ENCODE peak calls at places on chromosome 7, in ten cellular contexts. T is adrenal gland, R is mucosa of descending colon, A is PC-3, N is tibial artery, Y is heart left ventricle, P is sigmoid colon, Q is HCT116, V is tibial nerve, B is spleen. X is an unnamed sample. For H3K36me3, the result is how much of the 10 kb centered on the place peaks cover.

GRCh38 chr7:15685358-15686181 is 913 bp downstream of the MEOX2 start:
- DNase-seq in T (no peak), R (peak), A (no peak), N (peak), Y (peak), P (peak), Q (no peak), V (peak), B (no peak), X (peak)

GRCh38 chr7:21911341-21911875 is 34.3 kb downstream of the CDCA7L start:
- DNase-seq in T (no peak), R (no peak), A (peak), N (no peak), Y (no peak), P (no peak), Q (no peak), V (no peak), B (no peak), X (peak)

GRCh38 chr7:20199015-20199737 is 18.0 kb downstream of the MACC1 start:
- DNase-seq in T (peak), R (peak), A (peak), N (peak), Y (no peak), P (no peak), Q (peak), V (peak), B (peak), X (no peak)

GRCh38 chr7:68309806-68310205 is 1288.5 kb upstream of the AUTS2 start:
- DNase-seq in T (no peak), R (no peak), A (no peak), N (no peak), Y (no peak), P (no peak), Q (no peak), V (no peak), B (no peak), X (no peak)

GRCh38 chr7:107560898-107561516 is 2.7 kb downstream of the COG5 start:
- DNase-seq in T (no peak), R (no peak), A (no peak), N (no peak), Y (no peak), P (no peak), Q (no peak), V (no peak), B (no peak), X (no peak)

GRCh38 chr7:47326220-47326619 is 255.7 kb downstream of the TNS3 start:
- DNase-seq in T (no peak), R (no peak), A (peak), N (no peak), Y (no peak), P (no peak), Q (no peak), V (no peak), B (no peak), X (peak)

GRCh38 chr7:41809487-41810257 is 106.8 kb upstream of the INHBA start:
- DNase-seq in T (no peak), R (no peak), A (no peak), N (no peak), Y (no peak), P (no peak), Q (no peak), V (no peak), B (no peak), X (no peak)

GRCh38 chr7:543790-544527 is 24.3 kb upstream of the PDGFA start:
- DNase-seq in T (no peak), R (no peak), A (peak), N (no peak), Y (no peak), P (no peak), Q (no peak), V (no peak), B (no peak), X (no peak)

GRCh38 chr7:93232673-93233018 is 480 bp downstream of the VPS50 start:
- DNase-seq in T (no peak), R (no peak), A (no peak), N (no peak), Y (no peak), P (no peak), Q (no peak), V (no peak), B (no peak), X (no peak)

GRCh38 chr7:64945776-64946175 is 42.7 kb downstream of the ZNF273 start:
- DNase-seq in T (no peak), R (no peak), A (no peak), N (no peak), Y (no peak), P (no peak), Q (no peak), V (no peak), B (no peak), X (no peak)

GRCh38 chr7:38580485-38580884 is 50.7 kb downstream of the AMPH start:
- DNase-seq in T (no peak), R (no peak), A (no peak), N (no peak), Y (no peak), P (no peak), Q (no peak), V (no peak), B (no peak), X (no peak)

GRCh38 chr7:13036256-13036765 is 348.9 kb downstream of the ARL4A start:
- DNase-seq in T (no peak), R (no peak), A (peak), N (no peak), Y (no peak), P (no peak), Q (no peak), V (no peak), B (no peak), X (no peak)

GRCh38 chr7:92179393-92179924 is 517 bp upstream of the LRRD1 start:
- DNase-seq in T (no peak), R (peak), A (no peak), N (peak), Y (no peak), P (no peak), Q (no peak), V (no peak), B (no peak), X (no peak)

GRCh38 chr7:78019457-78020130 is 221.0 kb downstream of the PHTF2 start:
- DNase-seq in T (peak), R (peak), A (peak), N (peak), Y (peak), P (peak), Q (peak), V (peak), B (peak), X (no peak)

GRCh38 chr7:111357691-111358090 is 204.6 kb downstream of the IMMP2L start:
- DNase-seq in T (no peak), R (no peak), A (peak), N (no peak), Y (no peak), P (no peak), Q (no peak), V (no peak), B (no peak), X (no peak)

GRCh38 chr7:148163246-148163645 is 427.3 kb upstream of the C7orf33 start:
- DNase-seq in T (no peak), R (no peak), A (no peak), N (no peak), Y (no peak), P (no peak), Q (no peak), V (no peak), B (no peak), X (no peak)

GRCh38 chr7:111126987-111127386 is 36.1 kb downstream of the LRRN3 start:
- DNase-seq in T (no peak), R (no peak), A (peak), N (no peak), Y (no peak), P (no peak), Q (no peak), V (no peak), B (no peak), X (no peak)

GRCh38 chr7:116535416-116535815 is 10.6 kb downstream of the CAV1 start:
- DNase-seq in T (no peak), R (no peak), A (no peak), N (no peak), Y (no peak), P (no peak), Q (no peak), V (no peak), B (no peak), X (no peak)

GRCh38 chr7:103592844-103593243 is 146.8 kb upstream of the SLC26A5 start:
- DNase-seq in T (no peak), R (no peak), A (peak), N (no peak), Y (no peak), P (no peak), Q (no peak), V (no peak), B (no peak), X (no peak)

GRCh38 chr7:128755816-128756476 is 16.8 kb downstream of the CALU start:
- DNase-seq in T (no peak), R (no peak), A (no peak), N (peak), Y (no peak), P (peak), Q (no peak), V (no peak), B (no peak), X (peak)

GRCh38 chr7:139769066-139769465 is 8.7 kb downstream of the HIPK2 start:
- DNase-seq in T (no peak), R (no peak), A (no peak), N (no peak), Y (no peak), P (no peak), Q (no peak), V (no peak), B (no peak), X (no peak)

GRCh38 chr7:27156508-27156898 is at the start of gene HOXA7:
- DNase-seq in T (peak), R (peak), A (no peak), N (no peak), Y (no peak), P (peak), Q (no peak), V (peak), B (peak), X (no peak)

GRCh38 chr7:85890244-85890811 is 703.5 kb upstream of the SEMA3D start:
- DNase-seq in T (no peak), R (no peak), A (peak), N (no peak), Y (no peak), P (no peak), Q (peak), V (no peak), B (no peak), X (no peak)

GRCh38 chr7:90952649-90952991 is 311.6 kb upstream of the FZD1 start:
- DNase-seq in T (no peak), R (no peak), A (no peak), N (no peak), Y (no peak), P (no peak), Q (no peak), V (no peak), B (no peak), X (no peak)

GRCh38 chr7:139767561-139767982 is 10.2 kb downstream of the HIPK2 start:
- DNase-seq in T (no peak), R (no peak), A (no peak), N (no peak), Y (no peak), P (no peak), Q (no peak), V (no peak), B (no peak), X (no peak)

GRCh38 chr7:152312316-152312715 is 123.5 kb downstream of the KMT2C start:
- DNase-seq in T (no peak), R (no peak), A (no peak), N (no peak), Y (no peak), P (no peak), Q (no peak), V (no peak), B (no peak), X (no peak)

GRCh38 chr7:75987026-75987804 is 7.2 kb downstream of the TMEM120A start:
- DNase-seq in T (peak), R (no peak), A (no peak), N (no peak), Y (no peak), P (peak), Q (no peak), V (no peak), B (peak), X (no peak)

GRCh38 chr7:44333971-44334733 is 8.8 kb upstream of the CAMK2B start:
- DNase-seq in T (no peak), R (no peak), A (no peak), N (no peak), Y (no peak), P (no peak), Q (no peak), V (no peak), B (no peak), X (no peak)

GRCh38 chr7:22726345-22726848 is 603 bp upstream of the IL6 start:
- DNase-seq in T (peak), R (no peak), A (peak), N (peak), Y (no peak), P (peak), Q (peak), V (peak), B (peak), X (peak)

GRCh38 chr7:103714377-103714927 is 268.4 kb upstream of the SLC26A5 start:
- DNase-seq in T (no peak), R (no peak), A (no peak), N (no peak), Y (no peak), P (no peak), Q (no peak), V (no peak), B (no peak), X (no peak)

GRCh38 chr7:148050492-148051158 is 539.9 kb upstream of the C7orf33 start:
- DNase-seq in T (no peak), R (no peak), A (peak), N (no peak), Y (no peak), P (no peak), Q (no peak), V (no peak), B (no peak), X (no peak)

GRCh38 chr7:112646787-112647186 is 143.4 kb downstream of the TMEM168 start:
- DNase-seq in T (no peak), R (no peak), A (no peak), N (no peak), Y (no peak), P (no peak), Q (no peak), V (no peak), B (peak), X (no peak)

GRCh38 chr7:55517191-55517633 is 55.1 kb downstream of the VOPP1 start:
- DNase-seq in T (no peak), R (no peak), A (no peak), N (no peak), Y (no peak), P (no peak), Q (no peak), V (no peak), B (no peak), X (no peak)

GRCh38 chr7:153370092-153370491 is 610.5 kb downstream of the ACTR3B start:
- DNase-seq in T (no peak), R (no peak), A (no peak), N (no peak), Y (no peak), P (no peak), Q (no peak), V (no peak), B (no peak), X (no peak)
- TF ChIP-seq CTCF in T (no peak), R (no peak), A (no peak), N (no peak), Y (no peak), P (no peak), Q (no peak), V (no peak), B (no peak), X (no peak)

DNA sequence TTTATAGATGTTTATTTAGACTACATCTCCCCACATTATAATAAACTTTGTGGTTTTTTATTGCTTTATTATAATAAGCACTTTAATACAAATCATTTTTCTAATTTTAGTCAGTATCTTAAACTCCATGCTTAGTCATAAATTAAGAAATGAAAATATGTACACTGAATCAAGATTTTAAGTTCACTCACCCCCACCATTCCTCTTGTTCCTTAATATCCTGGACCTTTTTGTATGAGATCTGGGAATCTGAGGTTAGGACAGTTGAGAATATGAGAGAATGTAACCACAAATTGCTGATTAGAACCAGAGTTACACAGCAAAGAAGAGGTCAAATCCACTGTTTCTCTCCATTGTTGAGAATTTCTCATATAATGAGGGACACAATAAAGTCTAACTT is 93.6 kb upstream of the WNT16 start:
- DNase-seq in T (no peak), R (no peak), A (no peak), N (no peak), Y (no peak), P (no peak), Q (no peak), V (no peak), B (no peak), X (peak)
- H3K36me3 ChIP-seq in T (under half), R (under half), A (under half), N (under half), Y (under half), P (under half), Q (under half), V (under half), B (under half), X (under half)

GRCh38 chr7:32070051-32070405 is 179 bp downstream of the PDE1C start:
- DNase-seq in T (no peak), R (no peak), A (no peak), N (no peak), Y (no peak), P (no peak), Q (no peak), V (no peak), B (no peak), X (no peak)

GRCh38 chr7:32070406-32071360 is at the start of gene PDE1C:
- DNase-seq in T (no peak), R (peak), A (no peak), N (no peak), Y (peak), P (no peak), Q (no peak), V (no peak), B (no peak), X (no peak)

GRCh38 chr7:32073533-32073932 is 3.3 kb upstream of the PDE1C start:
- DNase-seq in T (no peak), R (no peak), A (no peak), N (no peak), Y (no peak), P (no peak), Q (no peak), V (no peak), B (no peak), X (no peak)

GRCh38 chr7:32071466-32072091 is 1.4 kb upstream of the PDE1C start:
- DNase-seq in T (no peak), R (no peak), A (no peak), N (no peak), Y (no peak), P (no peak), Q (no peak), V (no peak), B (no peak), X (no peak)

DNA sequence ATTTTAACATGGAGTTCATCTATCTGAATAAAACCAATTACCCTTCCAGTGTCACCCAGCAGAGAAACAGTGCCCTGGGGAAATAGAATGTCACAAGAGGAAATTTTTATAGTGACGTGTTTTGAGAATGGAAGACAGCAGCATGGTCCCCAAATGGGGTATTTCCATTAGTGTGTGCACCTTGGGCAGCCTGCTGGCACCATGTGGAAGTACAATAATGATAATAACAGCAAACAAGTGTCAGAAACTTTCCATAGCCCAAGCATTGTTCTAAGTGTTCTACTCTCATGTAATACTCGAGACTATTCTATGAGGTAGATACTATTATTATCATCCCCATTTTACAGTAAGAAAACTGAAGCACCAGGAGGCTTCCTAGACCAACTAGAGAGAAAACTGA is 2.2 kb upstream of the PDE1C start:
- DNase-seq in T (no peak), R (no peak), A (no peak), N (no peak), Y (no peak), P (no peak), Q (no peak), V (no peak), B (no peak), X (no peak)
- TF ChIP-seq CTCF in T (no peak), R (no peak), A (peak), N (no peak), Y (no peak), P (no peak), Q (no peak), V (no peak), B (no peak), X (peak)

DNA sequence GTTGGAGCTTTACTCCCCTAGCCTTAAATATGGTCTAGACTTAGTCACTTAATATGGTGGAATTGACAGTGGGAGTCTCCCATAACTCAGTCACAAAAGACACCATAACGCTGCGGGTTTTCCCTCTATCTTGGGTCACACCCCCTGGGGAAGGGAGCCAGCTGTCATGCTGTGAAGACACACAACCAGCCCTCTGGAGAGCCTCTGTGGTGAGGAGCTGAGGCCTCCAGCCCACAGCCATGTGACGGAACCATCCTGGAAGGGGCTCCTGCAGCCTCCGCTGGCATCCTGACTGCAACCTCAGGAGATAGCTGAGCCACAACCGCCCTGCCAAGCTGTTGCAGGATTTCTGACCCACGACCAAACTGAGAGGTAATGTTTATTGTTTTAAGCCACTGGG is 37.9 kb downstream of the PAXIP1 start:
- DNase-seq in T (no peak), R (no peak), A (no peak), N (no peak), Y (no peak), P (no peak), Q (no peak), V (no peak), B (no peak), X (no peak)
- H3K36me3 ChIP-seq in T (half or more), R (under half), A (under half), N (half or more), Y (half or more), P (under half), Q (half or more), V (under half), B (under half), X (under half)

GRCh38 chr7:157855452-157856213 is 518.8 kb downstream of the DNAJB6 start:
- DNase-seq in T (no peak), R (no peak), A (no peak), N (no peak), Y (no peak), P (no peak), Q (no peak), V (no peak), B (peak), X (no peak)

GRCh38 chr7:157853076-157853788 is 516.4 kb downstream of the DNAJB6 start:
- DNase-seq in T (no peak), R (no peak), A (no peak), N (no peak), Y (no peak), P (no peak), Q (no peak), V (no peak), B (peak), X (no peak)

GRCh38 chr7:157853789-157854065 is 516.9 kb downstream of the DNAJB6 start:
- DNase-seq in T (no peak), R (no peak), A (no peak), N (no peak), Y (no peak), P (no peak), Q (no peak), V (no peak), B (no peak), X (no peak)

GRCh38 chr7:157855016-157855415 is 518.2 kb downstream of the DNAJB6 start:
- DNase-seq in T (no peak), R (no peak), A (no peak), N (no peak), Y (no peak), P (no peak), Q (no peak), V (no peak), B (peak), X (no peak)

GRCh38 chr7:157854066-157854891 is 517.5 kb downstream of the DNAJB6 start:
- DNase-seq in T (peak), R (peak), A (no peak), N (peak), Y (peak), P (peak), Q (no peak), V (peak), B (peak), X (no peak)
- TF ChIP-seq CTCF in T (no peak), R (no peak), A (no peak), N (no peak), Y (no peak), P (no peak), Q (no peak), V (no peak), B (no peak), X (no peak)

GRCh38 chr7:7178081-7178480 is 4.3 kb upstream of the C1GALT1 start:
- DNase-seq in T (no peak), R (no peak), A (peak), N (no peak), Y (no peak), P (no peak), Q (no peak), V (no peak), B (no peak), X (no peak)
- H3K36me3 ChIP-seq in T (under half), R (under half), A (under half), N (under half), Y (under half), P (under half), Q (under half), V (under half), B (under half), X (under half)

X was measured in BJ.